ENCODE peak calls at places on chromosomes 13 and 19, in four cellular contexts. T is prostate gland, L is tibial nerve, D is osteoblast. E is an unnamed sample.

GRCh38 chr19:42396248-42396541 is 6.1 kb upstream of the CNFN start:
- DNase-seq in L (no peak), T (no peak), D (peak), E (no peak)

GRCh38 chr13:23477096-23477495 is 43.6 kb upstream of the SACS start:
- DNase-seq in D (no peak), T (no peak), L (no peak), E (no peak)

GRCh38 chr19:51784922-51785690 is 9.9 kb upstream of the FPR3 start:
- DNase-seq in L (peak), D (no peak), T (no peak), E (peak)

GRCh38 chr19:5137571-5138124 is 168.7 kb downstream of the KDM4B start:
- DNase-seq in T (no peak), L (no peak), D (no peak), E (no peak)

GRCh38 chr13:113979791-113980471 is 6.1 kb upstream of the C13orf46 start:
- DNase-seq in T (no peak), D (no peak), L (no peak), E (peak)

GRCh38 chr13:105412171-105412570 is 1123.3 kb downstream of the EFNB2 start:
- DNase-seq in D (no peak), T (no peak), L (no peak), E (no peak)

GRCh38 chr19:36041831-36042230 is 9.2 kb upstream of the CLIP3 start:
- DNase-seq in T (no peak), D (no peak), L (no peak), E (peak)

GRCh38 chr13:97136418-97136817 is 85.7 kb upstream of the MBNL2 start:
- DNase-seq in D (no peak), T (no peak), L (no peak), E (no peak)

GRCh38 chr19:34540811-34541557 is 59.4 kb downstream of the WTIP start:
- DNase-seq in L (no peak), D (no peak), T (no peak), E (no peak)

GRCh38 chr13:39350461-39350881 is 252.5 kb downstream of the LHFPL6 start:
- DNase-seq in T (no peak), D (peak), L (no peak), E (peak)

GRCh38 chr13:20989883-20990282 is 71.5 kb downstream of the LATS2 start:
- DNase-seq in L (no peak), D (no peak), T (no peak), E (no peak)

GRCh38 chr13:23871616-23872220 is 17.5 kb downstream of the MIPEP start:
- DNase-seq in D (peak), L (no peak), T (no peak), E (no peak)

GRCh38 chr13:67071918-67072598 is 158.1 kb downstream of the PCDH9 start:
- DNase-seq in L (no peak), T (no peak), D (no peak), E (no peak)

GRCh38 chr19:5225486-5226345 is 114.9 kb downstream of the PTPRS start:
- DNase-seq in L (no peak), T (no peak), D (no peak), E (peak)

GRCh38 chr19:3285647-3286176 is 61.3 kb downstream of the CELF5 start:
- DNase-seq in T (no peak), L (no peak), D (peak), E (no peak)

DNA sequence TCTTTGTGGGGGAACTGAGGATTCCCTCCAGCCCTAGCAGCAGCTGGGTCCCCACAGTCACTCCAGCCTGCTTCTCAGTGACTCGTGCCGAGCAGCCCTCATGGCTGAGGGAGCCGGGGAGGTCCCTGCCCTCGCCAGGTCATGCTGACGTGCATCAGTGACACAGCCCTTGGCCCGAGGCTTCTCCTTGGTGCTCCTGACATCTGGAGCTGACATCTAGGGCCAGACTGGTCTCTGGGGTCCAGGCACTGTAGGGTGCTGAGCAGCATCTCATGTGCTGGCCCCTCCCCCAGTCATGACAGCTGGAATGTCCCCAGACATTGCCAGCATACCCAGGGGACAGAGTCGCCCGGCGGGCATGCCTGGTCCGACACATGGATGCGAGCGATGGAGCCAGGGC is 14.4 kb downstream of the COMP start:
- DNase-seq in T (no peak), D (peak), L (no peak), E (no peak)
- H3K27ac ChIP-seq in T (no peak), D (peak), L (no peak), E (no peak)

DNA sequence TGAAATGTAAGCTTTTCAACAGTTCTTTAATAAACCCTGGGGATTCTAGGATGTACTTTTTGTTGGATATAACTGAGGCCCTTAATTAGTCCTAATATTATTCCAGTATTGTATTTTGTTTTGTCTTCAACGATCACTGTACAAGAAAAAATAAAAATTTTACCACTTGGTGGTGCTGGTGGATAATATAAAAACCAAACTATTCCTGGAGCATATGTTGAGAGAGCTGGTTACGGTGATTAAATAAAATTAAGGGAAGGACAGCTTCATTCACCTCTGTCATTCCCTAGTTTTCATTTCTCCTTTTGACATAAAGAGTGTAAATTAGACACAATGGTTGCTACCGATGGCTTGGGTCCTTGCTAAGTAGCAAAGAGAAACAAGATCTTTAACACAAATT is 598.6 kb upstream of the PCDH20 start:
- DNase-seq in D (no peak), L (no peak), T (no peak), E (no peak)
- TF ChIP-seq CTCF in D (peak), L (no peak), T (no peak), E (no peak)

GRCh38 chr19:12065100-12065538 is 588 bp downstream of the ZNF844 start:
- DNase-seq in T (peak), L (peak), D (peak), E (peak)

GRCh38 chr19:12064266-12065099 is at the start of gene ZNF844:
- DNase-seq in D (peak), L (peak), T (peak), E (peak)
- H3K27ac ChIP-seq in D (peak), L (peak), T (peak), E (peak)

DNA sequence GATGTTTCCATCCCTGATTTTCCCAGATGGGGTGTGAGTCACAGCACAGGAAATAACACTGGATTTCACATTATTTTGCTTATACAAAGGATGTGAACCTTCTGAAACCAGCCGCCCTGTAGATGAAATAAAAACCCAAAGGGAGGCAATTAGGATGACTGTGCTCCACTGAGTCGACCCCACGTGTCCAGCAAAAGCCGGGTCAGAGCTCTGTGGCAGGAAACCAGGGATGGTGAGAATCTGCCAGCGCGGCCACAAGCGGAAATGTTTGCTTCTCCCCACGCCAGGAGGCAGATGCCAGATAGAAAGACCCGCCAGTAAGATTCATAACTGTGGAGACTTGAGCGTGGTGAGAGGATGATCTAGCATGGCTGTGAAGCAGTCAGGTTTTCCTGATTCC is 764.4 kb downstream of the LIG4 start:
- DNase-seq in T (no peak), D (peak), L (peak), E (peak)
- TF ChIP-seq CTCF in T (no peak), D (no peak), L (no peak), E (no peak)

GRCh38 chr19:45515081-45515624 is 7.9 kb downstream of the VASP start:
- DNase-seq in L (peak), D (no peak), T (no peak), E (no peak)
- H3K27ac ChIP-seq in L (peak), D (no peak), T (peak), E (no peak)

GRCh38 chr19:19343016-19343362 is 22.4 kb downstream of the MAU2 start:
- DNase-seq in T (no peak), L (no peak), D (peak), E (no peak)
- TF ChIP-seq CTCF in T (peak), L (no peak), D (no peak), E (no peak)

DNA sequence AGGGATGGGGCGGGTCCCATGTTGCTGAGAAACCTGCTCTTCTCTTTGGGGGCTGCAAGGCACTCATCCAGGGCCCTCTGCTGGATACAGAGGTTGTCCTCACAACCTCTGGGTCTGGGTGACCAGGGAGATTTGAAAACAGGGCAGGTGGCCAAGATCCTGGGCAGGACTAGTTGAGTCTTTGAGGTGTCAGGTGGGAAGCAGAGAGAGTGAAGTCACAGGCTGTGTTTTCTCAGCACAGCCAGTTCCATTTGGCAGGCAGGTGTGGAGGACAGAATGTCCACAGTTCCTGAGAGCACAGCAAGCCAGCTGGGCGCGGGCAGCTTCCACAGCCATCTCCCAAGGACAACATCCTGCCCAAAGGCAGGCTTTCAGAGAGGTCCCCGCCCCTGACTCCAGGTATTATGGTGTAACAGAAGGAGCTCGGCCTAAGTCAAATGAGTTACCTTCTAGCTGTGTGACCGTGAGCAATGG is 118.8 kb downstream of the NUFIP1 start:
- DNase-seq in D (no peak), T (peak), L (peak), E (peak)
- H3K27ac ChIP-seq in D (no peak), T (peak), L (no peak), E (no peak)

GRCh38 chr19:31338069-31338767 is 11.0 kb downstream of the TSHZ3 start:
- DNase-seq in L (peak), D (no peak), T (peak), E (peak)
- TF ChIP-seq CTCF in L (peak), D (peak), T (no peak), E (peak)

E was measured in thyroid gland.